ENCODE peak calls at places on chromosome 14, in six cellular contexts. H is stromal cell of bone marrow; G is ELR; P is T-helper 2 cell; N is AG09319; Q is CD4-positive, alpha-beta T cell. O is an unnamed sample.

GRCh38 chr14:58717211-58717610 is 79.4 kb downstream of the DACT1 start:
- DNase-seq in H (no peak), G (no peak), P (no peak), N (no peak), Q (no peak), O (no peak)

GRCh38 chr14:31774567-31774966 is 213.4 kb downstream of the NUBPL start:
- DNase-seq in H (no peak), G (no peak), P (no peak), N (no peak), Q (no peak), O (no peak)

GRCh38 chr14:95419569-95419968 is 96.9 kb downstream of the SYNE3 start:
- DNase-seq in H (no peak), G (no peak), P (no peak), N (no peak), Q (no peak), O (no peak)

GRCh38 chr14:22471545-22472121 is 117.4 kb downstream of the DAD1 start:
- DNase-seq in H (no peak), G (peak), P (no peak), N (no peak), Q (no peak), O (peak)

GRCh38 chr14:24674204-24674970 is 40.4 kb upstream of the GZMB start:
- DNase-seq in H (no peak), G (no peak), P (no peak), N (no peak), Q (peak), O (no peak)

GRCh38 chr14:54776361-54777001 is 126.1 kb downstream of the GCH1 start:
- DNase-seq in H (peak), G (peak), P (no peak), N (peak), Q (peak), O (peak)

GRCh38 chr14:101173698-101174521 is 270.4 kb upstream of the RTL1 start:
- DNase-seq in H (no peak), G (no peak), P (no peak), N (no peak), Q (no peak), O (no peak)

GRCh38 chr14:71555654-71556559 is 376.3 kb upstream of the RGS6 start:
- DNase-seq in H (no peak), G (peak), P (no peak), N (no peak), Q (peak), O (peak)

GRCh38 chr14:89294872-89295271 is 122.2 kb downstream of the FOXN3 start:
- DNase-seq in H (no peak), G (no peak), P (no peak), N (no peak), Q (no peak), O (no peak)

GRCh38 chr14:55864890-55865655 is 253.1 kb upstream of the PELI2 start:
- DNase-seq in H (no peak), G (peak), P (no peak), N (no peak), Q (no peak), O (no peak)

GRCh38 chr14:34063470-34064164 is 112.7 kb upstream of the EGLN3 start:
- DNase-seq in H (no peak), G (no peak), P (no peak), N (no peak), Q (no peak), O (no peak)

GRCh38 chr14:87643005-87643404 is 350.0 kb downstream of the GALC start:
- DNase-seq in H (peak), G (no peak), P (no peak), N (no peak), Q (no peak), O (no peak)

GRCh38 chr14:100982356-100982755 is 78.8 kb upstream of the RTL1 start:
- DNase-seq in H (no peak), G (no peak), P (no peak), N (no peak), Q (no peak), O (no peak)

GRCh38 chr14:100902792-100903191 is 730 bp downstream of the RTL1 start:
- DNase-seq in H (no peak), G (no peak), P (no peak), N (no peak), Q (no peak), O (no peak)

GRCh38 chr14:23300687-23301223 is 1.9 kb downstream of the PPP1R3E start:
- DNase-seq in H (no peak), G (peak), P (no peak), N (no peak), Q (no peak), O (peak)

GRCh38 chr14:36524874-36525745 is 5.1 kb upstream of the NKX2-1 start:
- DNase-seq in H (no peak), G (peak), P (no peak), N (no peak), Q (no peak), O (peak)

GRCh38 chr14:101291390-101291789 is 269.9 kb upstream of the DIO3 start:
- DNase-seq in H (no peak), G (no peak), P (no peak), N (no peak), Q (no peak), O (no peak)

GRCh38 chr14:72771561-72771960 is 122.3 kb downstream of the DPF3 start:
- DNase-seq in H (no peak), G (no peak), P (no peak), N (no peak), Q (no peak), O (no peak)

GRCh38 chr14:71122866-71123565 is 215.8 kb downstream of the PCNX1 start:
- DNase-seq in H (no peak), G (no peak), P (no peak), N (no peak), Q (no peak), O (no peak)

GRCh38 chr14:74636424-74637183 is 24.6 kb upstream of the LTBP2 start:
- DNase-seq in H (no peak), G (no peak), P (no peak), N (no peak), Q (no peak), O (no peak)

GRCh38 chr14:68191567-68192321 is 372.2 kb downstream of the RAD51B start:
- DNase-seq in H (no peak), G (no peak), P (no peak), N (no peak), Q (no peak), O (no peak)

GRCh38 chr14:32372154-32372553 is 43.1 kb downstream of the AKAP6 start:
- DNase-seq in H (peak), G (peak), P (no peak), N (peak), Q (no peak), O (no peak)

GRCh38 chr14:35533357-35534129 is 421 bp upstream of the INSM2 start:
- DNase-seq in H (no peak), G (peak), P (peak), N (no peak), Q (peak), O (peak)

GRCh38 chr14:77485256-77485655 is 13.4 kb downstream of the ISM2 start:
- DNase-seq in H (no peak), G (no peak), P (no peak), N (no peak), Q (no peak), O (no peak)

GRCh38 chr14:92846162-92846897 is 52.2 kb downstream of the GOLGA5 start:
- DNase-seq in H (peak), G (peak), P (no peak), N (no peak), Q (no peak), O (peak)

GRCh38 chr14:70358631-70359030 is 852 bp downstream of the COX16 start:
- DNase-seq in H (peak), G (peak), P (no peak), N (no peak), Q (no peak), O (peak)

GRCh38 chr14:51603495-51603894 is 48.2 kb upstream of the FRMD6 start:
- DNase-seq in H (no peak), G (peak), P (no peak), N (no peak), Q (no peak), O (no peak)

GRCh38 chr14:27391331-27391730 is 793.5 kb upstream of the NOVA1 start:
- DNase-seq in H (no peak), G (no peak), P (no peak), N (no peak), Q (no peak), O (no peak)

GRCh38 chr14:37417833-37418232 is 177.2 kb downstream of the FOXA1 start:
- DNase-seq in H (no peak), G (no peak), P (no peak), N (no peak), Q (no peak), O (peak)

GRCh38 chr14:66959437-66960050 is 229.7 kb upstream of the GARIN2 start:
- DNase-seq in H (no peak), G (no peak), P (no peak), N (no peak), Q (no peak), O (no peak)

GRCh38 chr14:22554706-22555572 is 34.1 kb downstream of the DAD1 start:
- DNase-seq in H (no peak), G (no peak), P (no peak), N (no peak), Q (no peak), O (no peak)